ENCODE peak calls at places on chromosome 12, in ten cellular contexts. T is CD8-positive, alpha-beta T cell; F is right lobe of liver; R is IMR-90; J is PC-9; D is body of pancreas; H is mesenchymal stem cell; Q is heart left ventricle; V is SJSA1; W is upper lobe of right lung. A is an unnamed sample.

GRCh38 chr12:20411309-20411708 is 43.0 kb downstream of the PDE3A start:
- DNase-seq in T (no peak), F (no peak), R (no peak), J (no peak), D (no peak), H (no peak), Q (no peak), V (no peak), W (no peak), A (no peak)

GRCh38 chr12:48512855-48513254 is 12.6 kb upstream of the OR8S1 start:
- DNase-seq in T (no peak), F (no peak), R (no peak), J (no peak), D (no peak), H (no peak), Q (no peak), V (no peak), W (no peak), A (no peak)

GRCh38 chr12:91565816-91566215 is 383.2 kb upstream of the DCN start:
- DNase-seq in T (no peak), F (no peak), R (no peak), J (no peak), D (no peak), H (no peak), Q (no peak), V (no peak), W (no peak), A (no peak)

GRCh38 chr12:20237091-20237490 is 131.2 kb upstream of the PDE3A start:
- DNase-seq in T (no peak), F (no peak), R (no peak), J (no peak), D (no peak), H (no peak), Q (no peak), V (no peak), W (no peak), A (no peak)

GRCh38 chr12:45518516-45519235 is 210.8 kb upstream of the ARID2 start:
- DNase-seq in T (peak), F (no peak), R (no peak), J (no peak), D (no peak), H (no peak), Q (no peak), V (no peak), W (no peak), A (no peak)

GRCh38 chr12:22459872-22460490 is 84.4 kb downstream of the C2CD5 start:
- DNase-seq in T (no peak), F (no peak), R (peak), J (no peak), D (no peak), H (peak), Q (no peak), V (peak), W (no peak), A (peak)

GRCh38 chr12:93279849-93280412 is 97.8 kb upstream of the NUDT4 start:
- DNase-seq in T (no peak), F (no peak), R (peak), J (peak), D (no peak), H (no peak), Q (no peak), V (no peak), W (no peak), A (peak)

GRCh38 chr12:46214668-46215429 is 54.0 kb downstream of the SLC38A1 start:
- DNase-seq in T (peak), F (no peak), R (peak), J (no peak), D (no peak), H (peak), Q (no peak), V (no peak), W (no peak), A (no peak)

GRCh38 chr12:89384750-89385273 is 32.5 kb upstream of the DUSP6 start:
- DNase-seq in T (no peak), F (no peak), R (no peak), J (no peak), D (no peak), H (no peak), Q (no peak), V (no peak), W (no peak), A (no peak)

GRCh38 chr12:74598819-74599218 is 61.2 kb downstream of the ATXN7L3B start:
- DNase-seq in T (no peak), F (no peak), R (no peak), J (no peak), D (no peak), H (no peak), Q (no peak), V (no peak), W (no peak), A (no peak)

GRCh38 chr12:112140728-112141127 is 15.4 kb downstream of the TRAFD1 start:
- DNase-seq in T (no peak), F (no peak), R (no peak), J (no peak), D (no peak), H (no peak), Q (no peak), V (no peak), W (no peak), A (no peak)

GRCh38 chr12:8108808-8109398 is 14.5 kb upstream of the CLEC4A start:
- DNase-seq in T (peak), F (peak), R (peak), J (peak), D (peak), H (peak), Q (peak), V (peak), W (peak), A (peak)

GRCh38 chr12:3671330-3672112 is 81.4 kb downstream of the CRACR2A start:
- DNase-seq in T (no peak), F (no peak), R (no peak), J (no peak), D (no peak), H (no peak), Q (no peak), V (no peak), W (no peak), A (no peak)

GRCh38 chr12:54991992-54992377 is 7.4 kb upstream of the TESPA1 start:
- DNase-seq in T (no peak), F (no peak), R (no peak), J (no peak), D (no peak), H (no peak), Q (no peak), V (no peak), W (no peak), A (no peak)

GRCh38 chr12:42141981-42142606 is 2.6 kb downstream of the GXYLT1 start:
- DNase-seq in T (no peak), F (no peak), R (no peak), J (no peak), D (no peak), H (no peak), Q (no peak), V (no peak), W (no peak), A (no peak)

GRCh38 chr12:121289962-121290361 is 6.5 kb downstream of the CAMKK2 start:
- DNase-seq in T (no peak), F (no peak), R (no peak), J (no peak), D (no peak), H (no peak), Q (no peak), V (no peak), W (no peak), A (no peak)

GRCh38 chr12:48105321-48105866 is 485 bp downstream of the SENP1 start:
- DNase-seq in T (peak), F (no peak), R (peak), J (no peak), D (no peak), H (no peak), Q (no peak), V (no peak), W (no peak), A (no peak)

GRCh38 chr12:47775100-47775911 is 2.3 kb downstream of the SLC48A1 start:
- DNase-seq in T (no peak), F (no peak), R (no peak), J (no peak), D (no peak), H (peak), Q (no peak), V (no peak), W (peak), A (peak)

GRCh38 chr12:11702959-11703358 is 53.5 kb downstream of the ETV6 start:
- DNase-seq in T (no peak), F (no peak), R (no peak), J (no peak), D (no peak), H (no peak), Q (no peak), V (no peak), W (no peak), A (no peak)

GRCh38 chr12:105212431-105212830 is 23.5 kb downstream of the APPL2 start:
- DNase-seq in T (no peak), F (no peak), R (peak), J (no peak), D (no peak), H (peak), Q (no peak), V (peak), W (no peak), A (no peak)
- H3K27ac ChIP-seq in T (no peak), F (no peak), R (no peak), J (no peak), D (no peak), H (no peak), Q (no peak), V (peak), W (no peak), A (no peak)

DNA sequence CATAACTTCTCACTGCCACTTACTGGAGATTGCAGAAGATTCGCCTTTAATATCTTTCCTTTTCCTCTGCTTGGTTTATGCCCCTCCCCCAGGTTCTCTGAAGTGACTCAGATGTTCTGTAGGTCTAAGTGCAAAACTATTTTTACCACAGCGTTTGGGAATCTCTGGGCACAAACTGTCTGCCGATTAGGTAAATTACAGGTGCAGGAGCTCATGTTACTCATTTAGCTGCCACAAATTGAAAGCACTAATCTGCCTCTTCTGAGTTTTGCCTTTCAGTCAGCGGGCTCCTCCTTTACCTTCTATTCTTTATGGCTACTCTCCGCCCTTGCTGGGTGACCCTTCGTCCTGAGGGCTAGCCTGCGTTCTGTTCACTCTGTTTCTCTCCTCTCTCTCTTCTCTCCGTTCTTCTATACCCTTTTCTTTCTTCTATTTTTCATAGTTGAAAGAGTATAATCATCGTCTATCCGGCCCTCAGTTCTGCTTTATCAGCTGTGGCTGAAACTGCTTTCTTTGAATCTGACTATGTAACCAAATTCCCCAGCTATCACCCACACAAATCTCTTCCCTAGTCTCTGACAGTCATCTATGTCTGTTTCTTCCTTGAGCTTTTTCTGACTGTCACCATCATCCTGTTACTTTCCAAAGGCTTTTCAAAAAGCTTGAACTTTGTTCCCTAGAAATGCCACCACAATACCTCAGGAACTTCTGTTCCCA is 4.4 kb upstream of the MYF6 start:
- DNase-seq in T (no peak), F (peak), R (peak), J (peak), D (no peak), H (peak), Q (no peak), V (peak), W (no peak), A (peak)
- H3K4me3 ChIP-seq in T (no peak), F (peak), R (no peak), J (peak), D (no peak), H (peak), Q (no peak), V (no peak), W (no peak), A (no peak)

GRCh38 chr12:33634544-33634943 is 194.9 kb upstream of the SYT10 start:
- DNase-seq in T (no peak), F (no peak), R (no peak), J (no peak), D (no peak), H (no peak), Q (no peak), V (no peak), W (no peak), A (no peak)
- H3K27ac ChIP-seq in T (no peak), F (no peak), R (no peak), J (no peak), D (no peak), H (no peak), Q (no peak), V (no peak), W (no peak), A (no peak)

GRCh38 chr12:133264173-133264572 is 28.5 kb upstream of the ANHX start:
- DNase-seq in T (no peak), F (no peak), R (no peak), J (no peak), D (no peak), H (peak), Q (no peak), V (no peak), W (no peak), A (no peak)
- H3K4me3 ChIP-seq in T (no peak), F (no peak), R (no peak), J (no peak), D (no peak), H (no peak), Q (no peak), V (no peak), W (no peak), A (no peak)

GRCh38 chr12:106760184-106760531 is 14.3 kb upstream of the RIC8B start:
- DNase-seq in T (no peak), F (no peak), R (peak), J (no peak), D (no peak), H (peak), Q (no peak), V (no peak), W (no peak), A (peak)
- H3K27ac ChIP-seq in T (no peak), F (no peak), R (no peak), J (no peak), D (no peak), H (no peak), Q (no peak), V (no peak), W (no peak), A (peak)

GRCh38 chr12:106304001-106304421 is 1.5 kb downstream of the TCP11L2 start:
- DNase-seq in T (no peak), F (no peak), R (no peak), J (no peak), D (no peak), H (peak), Q (no peak), V (no peak), W (no peak), A (no peak)
- H3K4me3 ChIP-seq in T (peak), F (peak), R (peak), J (peak), D (no peak), H (peak), Q (peak), V (no peak), W (peak), A (peak)

DNA sequence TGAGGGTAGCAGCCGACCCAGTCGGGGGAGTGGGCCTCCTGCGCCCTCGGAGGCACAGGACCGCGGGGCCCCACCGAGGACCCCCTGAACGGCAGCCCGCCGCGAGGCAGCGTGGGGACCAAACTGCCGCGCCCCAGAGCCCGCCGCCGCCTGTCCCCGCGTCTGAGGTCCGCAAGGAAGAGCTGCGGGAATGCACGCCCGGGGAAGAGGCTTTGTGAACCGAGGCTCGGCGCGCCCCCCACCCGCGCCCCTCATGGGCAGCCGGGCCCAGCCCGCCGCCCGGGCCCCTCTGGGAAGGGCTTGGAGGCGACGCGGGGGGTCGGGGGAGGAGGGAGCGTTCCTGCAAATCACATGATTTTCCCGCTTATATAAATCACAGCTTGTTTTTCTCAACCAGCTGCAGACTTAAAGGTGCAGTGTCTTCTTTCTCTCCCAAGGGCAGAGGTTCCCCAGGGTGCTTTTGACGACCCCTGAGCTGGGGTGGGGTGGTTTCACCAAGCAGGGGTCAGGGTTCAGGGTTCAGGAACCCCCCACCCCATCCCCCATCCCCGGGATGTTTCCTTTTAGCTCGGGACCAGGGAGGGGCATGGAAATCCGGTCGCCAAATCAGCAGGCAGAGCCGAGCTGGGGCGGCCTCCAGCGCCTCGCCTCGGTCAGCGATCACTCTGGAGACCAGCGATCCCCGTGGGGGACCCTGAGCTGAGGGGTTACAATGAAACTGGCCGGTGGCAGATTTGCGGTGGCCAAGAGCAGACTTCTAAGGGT is 44.7 kb upstream of the ATP23 start:
- DNase-seq in T (no peak), F (peak), R (peak), J (no peak), D (peak), H (peak), Q (peak), V (no peak), W (peak), A (peak)
- H3K27ac ChIP-seq in T (no peak), F (peak), R (peak), J (no peak), D (peak), H (peak), Q (peak), V (peak), W (peak), A (peak)